ENCODE peak calls at places on chromosomes 1 and 21, in six cellular contexts. F is tibial nerve, Z is thoracic aorta, E is body of pancreas, X is brain microvascular endothelial cell, S is cardiac muscle cell. Q is an unnamed sample.

GRCh38 chr1:77543822-77544448 is 138.5 kb downstream of the ZZZ3 start:
- DNase-seq in F (no peak), Z (no peak), E (no peak), X (no peak), S (no peak), Q (peak; percentile 52)

GRCh38 chr1:115133440-115133839 is 44.1 kb upstream of the TSPAN2 start:
- DNase-seq in F (no peak), Z (no peak), E (no peak), X (peak; percentile 68), S (no peak), Q (peak; percentile 81)

GRCh38 chr1:204744102-204744501 is 58.6 kb upstream of the LRRN2 start:
- DNase-seq in F (no peak), Z (no peak), E (no peak), X (no peak), S (no peak), Q (no peak)

GRCh38 chr1:10502206-10502605 is 27.5 kb downstream of the PEX14 start:
- DNase-seq in F (no peak), Z (no peak), E (no peak), X (no peak), S (no peak), Q (no peak)

GRCh38 chr1:42105025-42105424 is 48.2 kb upstream of the GUCA2B start:
- DNase-seq in F (no peak), Z (no peak), E (no peak), X (no peak), S (no peak), Q (no peak)

GRCh38 chr1:151165738-151166505 is at the start of the genes LYSMD1 and SCNM1:
- DNase-seq in F (peak; percentile 98), Z (peak; percentile 93), E (peak; percentile 96), X (peak; percentile 99), S (peak; percentile 97), Q (peak; percentile 95)

GRCh38 chr1:100147875-100148274 is 14.9 kb downstream of the TRMT13 start:
- DNase-seq in F (no peak), Z (no peak), E (no peak), X (no peak), S (no peak), Q (no peak)

GRCh38 chr1:20080441-20081330 is 10.7 kb downstream of the PLA2G5 start:
- DNase-seq in F (no peak), Z (no peak), E (no peak), X (no peak), S (no peak), Q (no peak)

GRCh38 chr1:15693371-15693770 is 9.3 kb downstream of the PLEKHM2 start:
- DNase-seq in F (no peak), Z (no peak), E (no peak), X (no peak), S (no peak), Q (no peak)

DNA sequence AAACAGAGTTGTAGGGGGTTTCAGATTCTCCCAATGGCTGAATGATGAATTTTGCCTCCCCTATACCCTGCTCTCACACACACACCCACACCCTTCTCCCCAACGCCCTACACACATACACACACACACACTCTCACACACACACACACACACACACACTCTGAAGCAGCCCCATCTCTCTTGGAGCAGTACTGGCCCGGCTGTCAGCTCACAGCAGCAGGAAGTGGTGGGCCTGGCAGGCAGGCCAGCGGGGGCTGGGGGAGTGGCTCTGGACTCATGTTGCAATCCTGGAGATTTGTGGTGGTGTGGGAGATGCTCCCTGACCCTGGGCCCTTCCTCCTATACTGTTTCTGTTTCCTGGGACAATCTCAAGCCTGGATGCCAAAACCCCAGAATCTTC is 2.2 kb downstream of the IKBKE start:
- DNase-seq in F (no peak), Z (no peak), E (no peak), X (peak; percentile 85), S (no peak), Q (peak; percentile 35)
- H3K4me3 ChIP-seq in F (no peak overlapping the region), Z (no peak overlapping the region), E (no peak overlapping the region), X (peak overlapping the region; percentile 24), S (no peak overlapping the region), Q (no peak overlapping the region)

DNA sequence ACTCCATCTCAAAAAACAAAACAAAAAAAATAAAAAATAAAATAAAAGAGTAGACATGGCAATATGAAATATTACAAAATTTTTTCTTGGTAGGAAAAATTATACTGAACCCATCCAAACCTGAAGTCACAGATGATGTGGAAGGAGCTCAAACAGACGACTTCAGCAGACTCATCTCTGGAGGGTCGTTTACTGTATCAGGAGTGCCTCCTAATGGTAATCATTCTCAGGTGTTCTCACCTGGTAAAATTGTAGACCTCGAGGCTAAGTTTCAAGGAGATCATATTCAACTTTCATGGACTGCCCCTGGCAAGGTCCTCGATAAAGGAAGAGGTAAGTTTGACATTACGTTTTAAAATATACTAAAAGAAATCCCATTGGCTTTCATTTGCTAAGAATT is 54.3 kb upstream of the SH3GLB1 start:
- DNase-seq in F (no peak), Z (no peak), E (no peak), X (no peak), S (no peak), Q (peak; percentile 37)
- TF ChIP-seq CTCF in F (no peak), Z (no peak), E (no peak), X (no peak), S (no peak), Q (peak; percentile 17)

GRCh38 chr1:1044455-1044854 is 24.5 kb downstream of the AGRN start:
- DNase-seq in F (no peak), Z (no peak), E (no peak), X (no peak), S (no peak), Q (no peak)
- H3K36me3 ChIP-seq in F (peaks cover 67% of the 10 kb centered on the region), Z (no peaks in the 10 kb centered on the region), E (no peaks in the 10 kb centered on the region), X (peaks cover 54% of the 10 kb centered on the region), S (peaks cover 12% of the 10 kb centered on the region), Q (peaks cover 59% of the 10 kb centered on the region)

GRCh38 chr1:32181563-32181962 is 2.1 kb downstream of the TXLNA start:
- DNase-seq in F (no peak), Z (no peak), E (no peak), X (no peak), S (no peak), Q (no peak)
- H3K4me3 ChIP-seq in F (no peak overlapping the region), Z (peak overlapping the region; percentile 82), E (no peak overlapping the region), X (peak overlapping the region; percentile 73), S (no peak overlapping the region), Q (no peak overlapping the region)

GRCh38 chr1:63924600-63924999 is 150.8 kb downstream of the ROR1 start:
- DNase-seq in F (no peak), Z (no peak), E (no peak), X (no peak), S (no peak), Q (no peak)
- TF ChIP-seq CTCF in F (no peak), Z (no peak), E (no peak), X (peak; percentile 23), S (no peak), Q (no peak)

GRCh38 chr1:159132271-159132881 is 39.0 kb upstream of the CADM3 start:
- DNase-seq in F (peak; percentile 58), Z (no peak), E (peak; percentile 49), X (peak; percentile 55), S (peak; percentile 74), Q (peak; percentile 48)
- H3K36me3 ChIP-seq in F (no peaks in the 10 kb centered on the region), Z (no peaks in the 10 kb centered on the region), E (no peaks in the 10 kb centered on the region), X (no peaks in the 10 kb centered on the region), S (no peaks in the 10 kb centered on the region), Q (no peaks in the 10 kb centered on the region)

DNA sequence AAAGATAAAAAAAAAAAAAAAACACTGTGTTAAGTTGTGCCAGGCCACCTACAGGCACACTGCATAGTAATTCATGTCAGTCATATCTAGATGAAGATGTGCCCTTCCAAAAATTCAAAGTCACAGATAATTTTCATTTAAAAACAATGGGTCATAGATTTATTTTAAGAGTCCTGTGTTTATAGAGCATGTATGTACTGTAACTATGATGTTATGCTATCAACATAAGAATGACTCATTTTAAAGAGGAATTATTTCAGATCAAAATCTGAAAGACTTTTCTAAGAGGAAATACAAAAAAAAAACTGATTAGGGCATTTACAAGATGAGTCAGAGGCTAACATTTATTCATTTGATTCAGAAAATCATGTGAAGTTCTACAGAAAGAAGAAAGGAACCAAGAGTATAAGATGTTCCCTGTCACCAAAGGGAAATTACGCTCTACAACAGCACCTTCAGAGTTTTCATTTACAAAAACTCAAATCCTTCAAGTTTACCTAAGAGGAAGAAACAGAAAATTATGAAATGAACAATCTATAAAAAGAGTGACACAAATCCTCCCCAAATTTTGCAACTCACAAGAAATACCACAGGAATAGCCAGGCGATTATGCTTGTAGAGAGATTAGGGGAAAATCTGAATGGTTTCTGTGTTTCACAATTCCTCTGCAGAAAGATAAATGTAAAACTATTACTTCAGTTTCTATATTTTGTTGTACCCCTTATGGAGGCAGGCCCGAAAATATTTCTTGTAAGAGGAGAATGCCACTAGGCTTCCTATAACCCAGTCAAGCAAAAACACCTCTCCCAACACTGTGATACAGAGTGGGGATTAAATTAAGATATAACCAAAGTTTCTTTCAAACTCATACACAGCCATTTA is 13.8 kb downstream of the TP53BP2 start:
- DNase-seq in F (no peak), Z (no peak), E (no peak), X (no peak), S (no peak), Q (peak; percentile 82)
- H3K4me3 ChIP-seq in F (no peak overlapping the region), Z (peak overlapping the region; percentile 15), E (no peak overlapping the region), X (no peak overlapping the region), S (no peak overlapping the region), Q (no peak overlapping the region)

GRCh38 chr1:44924835-44925464 is 61.4 kb downstream of the EIF2B3 start:
- DNase-seq in F (no peak), Z (no peak), E (no peak), X (peak; percentile 87), S (no peak), Q (peak; percentile 82)
- TF ChIP-seq CTCF in F (peak; percentile 17), Z (no peak), E (no peak), X (peak; percentile 72), S (peak; percentile 55), Q (peak; percentile 16)

DNA sequence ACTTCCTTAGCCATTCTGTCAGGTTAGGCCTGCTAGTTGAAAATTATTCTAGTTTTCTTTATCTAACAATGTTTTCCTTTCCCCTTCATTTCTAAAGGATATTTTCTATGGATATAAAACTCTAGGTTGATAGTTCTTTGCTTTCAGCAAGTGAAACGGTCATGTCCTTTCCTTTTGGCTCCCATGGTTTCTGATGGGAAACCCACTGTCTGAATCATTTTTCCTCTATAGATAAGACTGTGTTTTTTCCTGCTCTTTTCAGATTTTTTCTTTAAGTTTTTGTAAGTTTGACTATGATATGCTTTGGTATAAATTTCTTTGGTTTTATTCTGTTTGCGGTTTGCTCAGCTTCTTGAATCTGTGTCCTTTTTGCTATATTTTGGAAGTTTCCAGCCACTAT is 800.9 kb downstream of the USP25 start:
- DNase-seq in F (no peak), Z (no peak), E (no peak), X (peak; percentile 51), S (no peak), Q (no peak)
- H3K36me3 ChIP-seq in F (no peaks in the 10 kb centered on the region), Z (no peaks in the 10 kb centered on the region), E (no peaks in the 10 kb centered on the region), X (no peaks in the 10 kb centered on the region), S (no peaks in the 10 kb centered on the region), Q (no peaks in the 10 kb centered on the region)